ENCODE peak calls at places on chromosomes 7 and 10, in nine cellular contexts. L, R, M, P, C, Y, I, W and B are unnamed samples.

GRCh38 chr10:97911217-97911616 is 61.6 kb downstream of the GOLGA7B start:
- DNase-seq in L (peak), I (no peak), R (no peak), W (no peak), C (no peak), M (no peak), P (no peak), Y (no peak), B (no peak)

GRCh38 chr7:53218730-53219504 is 183.5 kb downstream of the POM121L12 start:
- DNase-seq in I (no peak), M (no peak), R (no peak), Y (no peak), P (no peak), W (no peak), L (no peak), C (no peak), B (no peak)

GRCh38 chr10:110252148-110252547 is 44.7 kb downstream of the MXI1 start:
- DNase-seq in P (no peak), L (no peak), Y (no peak), C (no peak), M (no peak), W (no peak), R (no peak), I (no peak), B (no peak)

GRCh38 chr10:5293691-5294550 is 70.8 kb upstream of the UCN3 start:
- DNase-seq in P (peak), C (peak), L (peak), R (no peak), I (peak), M (peak), W (peak), Y (peak), B (no peak)

GRCh38 chr7:137954614-137955013 is 47.3 kb downstream of the CREB3L2 start:
- DNase-seq in Y (no peak), P (peak), M (no peak), C (no peak), W (peak), I (no peak), R (no peak), L (no peak), B (no peak)

GRCh38 chr10:91582063-91582673 is 50.7 kb downstream of the PPP1R3C start:
- DNase-seq in M (no peak), P (no peak), C (no peak), I (no peak), Y (no peak), R (no peak), W (no peak), L (no peak), B (no peak)

GRCh38 chr10:29636178-29636577 is 1.4 kb upstream of the SVIL start:
- DNase-seq in R (peak), L (no peak), C (peak), W (peak), M (no peak), Y (no peak), P (peak), I (peak), B (no peak)

GRCh38 chr7:7672545-7673239 is 32.1 kb downstream of the UMAD1 start:
- DNase-seq in M (no peak), L (no peak), W (no peak), I (no peak), R (no peak), P (no peak), C (no peak), Y (no peak), B (no peak)

GRCh38 chr7:63925626-63926460 is 72.8 kb upstream of the ZNF722 start:
- DNase-seq in P (peak), C (peak), I (peak), L (peak), M (no peak), W (peak), Y (peak), R (no peak), B (peak)

GRCh38 chr10:35643151-35643975 is 1.3 kb upstream of the FZD8 start:
- DNase-seq in R (peak), P (peak), I (peak), L (peak), M (no peak), W (peak), Y (peak), C (peak), B (no peak)

GRCh38 chr10:126569513-126570447 is 100.7 kb downstream of the C10orf90 start:
- DNase-seq in Y (no peak), L (no peak), C (peak), I (peak), R (peak), M (no peak), W (peak), P (peak), B (peak)

GRCh38 chr10:114051714-114052113 is 8.0 kb downstream of the ADRB1 start:
- DNase-seq in M (no peak), W (no peak), C (no peak), I (no peak), P (no peak), Y (no peak), L (no peak), R (no peak), B (no peak)

GRCh38 chr10:119429771-119430170 is 112.7 kb downstream of the RGS10 start:
- DNase-seq in Y (no peak), M (no peak), R (no peak), P (no peak), I (no peak), C (no peak), L (no peak), W (no peak), B (no peak)

GRCh38 chr10:97479939-97480338 is 18.3 kb downstream of the MMS19 start:
- DNase-seq in R (no peak), P (no peak), I (no peak), Y (no peak), W (no peak), L (no peak), M (no peak), C (peak), B (no peak)

GRCh38 chr7:139526578-139527544 is 3.4 kb downstream of the CLEC2L start:
- DNase-seq in W (peak), I (peak), L (no peak), R (peak), P (peak), Y (no peak), C (peak), M (no peak), B (no peak)

GRCh38 chr7:69871213-69871885 is 273.1 kb downstream of the AUTS2 start:
- DNase-seq in P (peak), Y (no peak), I (peak), M (no peak), L (no peak), C (peak), R (peak), W (peak), B (peak)

DNA sequence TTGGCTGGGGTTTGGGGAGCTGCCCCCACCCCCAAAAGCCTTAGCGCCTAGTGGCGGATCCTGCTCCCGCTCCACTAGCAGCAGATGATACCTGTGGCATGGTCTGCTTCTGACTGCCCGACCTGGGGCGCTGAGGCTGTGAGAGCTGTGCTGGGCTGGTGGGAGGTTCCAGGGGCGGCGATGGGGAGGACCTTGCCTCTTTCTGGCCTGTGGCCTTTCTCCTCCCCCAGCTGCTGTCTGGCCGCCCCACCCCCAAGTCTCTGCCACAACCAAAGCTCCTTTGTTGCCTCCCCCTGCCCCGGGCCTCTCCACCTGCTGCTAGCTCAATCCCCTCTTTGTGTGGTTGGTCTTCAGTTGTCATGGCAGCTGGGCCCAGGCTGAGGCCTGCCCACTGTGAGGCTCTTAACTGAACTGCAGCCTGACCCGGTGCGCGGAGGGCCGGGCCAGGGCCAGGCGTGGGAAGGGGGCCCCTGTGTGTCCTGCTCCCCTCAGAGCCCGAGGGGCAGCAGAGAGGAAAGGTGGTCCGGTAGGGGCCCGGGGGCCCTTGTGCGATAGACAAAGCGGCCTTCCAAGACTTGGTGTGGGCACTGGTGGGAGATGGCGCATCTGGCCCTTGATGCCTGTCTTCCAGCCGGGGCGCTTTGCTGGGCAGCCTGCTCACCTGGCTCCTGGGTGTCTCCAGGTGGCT is 4.7 kb downstream of the ZNF775 start:
- DNase-seq in R (no peak), L (peak), W (no peak), C (no peak), Y (no peak), P (no peak), I (no peak), M (no peak), B (no peak)
- H3K4me3 ChIP-seq in R (no peak), L (no peak), W (no peak), C (no peak), Y (no peak), P (no peak), I (no peak), M (no peak), B (no peak)

DNA sequence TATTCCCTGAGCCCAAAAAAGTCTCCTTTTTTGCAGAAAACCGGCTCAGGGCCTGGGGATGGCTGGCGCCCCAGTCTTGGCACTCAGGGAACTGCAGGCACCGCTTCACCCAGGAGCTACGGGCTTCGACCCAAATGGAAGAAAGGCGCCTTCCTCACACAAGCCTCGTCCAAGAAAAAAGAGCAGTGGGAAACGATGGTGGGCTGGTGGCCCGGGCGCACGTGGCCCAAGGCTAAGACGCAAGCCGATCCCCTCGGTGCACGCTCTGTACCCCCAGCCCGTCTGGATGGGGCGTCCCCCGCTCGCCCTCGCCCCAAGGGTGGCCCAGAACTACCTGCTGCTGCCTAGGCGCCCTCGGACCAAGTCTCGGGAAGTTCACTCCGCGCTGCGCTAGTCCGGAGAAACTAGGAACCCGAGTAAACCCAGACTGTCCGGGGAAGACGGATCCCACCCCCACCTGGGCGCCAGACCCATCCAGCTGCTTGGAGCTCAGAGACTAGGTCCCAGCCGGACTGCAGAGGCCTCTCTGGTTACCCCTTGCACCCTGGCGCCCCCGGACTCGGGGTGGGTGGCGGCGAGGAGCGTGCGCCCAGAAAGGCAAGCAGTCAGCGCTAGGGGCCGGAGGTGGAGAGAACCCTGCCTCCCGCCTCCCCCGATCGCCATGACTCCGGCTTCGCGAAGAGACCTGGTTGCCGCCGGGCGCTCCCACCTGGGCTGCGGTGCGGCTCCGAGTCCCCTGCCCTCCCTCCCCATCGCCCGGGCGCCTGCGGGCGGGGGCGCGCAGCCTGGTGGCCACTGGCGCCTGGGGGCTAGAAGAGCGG is 76.4 kb downstream of the CALN1 start:
- DNase-seq in L (no peak), C (no peak), Y (no peak), M (no peak), P (no peak), R (no peak), I (no peak), W (no peak), B (no peak)
- TF ChIP-seq CTCF in L (no peak), C (no peak), Y (no peak), M (no peak), P (no peak), R (no peak), I (no peak), W (no peak), B (no peak)

GRCh38 chr10:120941468-120941867 is 90.3 kb downstream of the WDR11 start:
- DNase-seq in W (no peak), P (no peak), L (no peak), Y (no peak), I (no peak), C (no peak), R (no peak), M (no peak), B (no peak)

GRCh38 chr10:120943542-120943941 is 92.4 kb downstream of the WDR11 start:
- DNase-seq in M (no peak), C (no peak), R (no peak), I (no peak), W (no peak), P (no peak), L (no peak), Y (no peak), B (no peak)

GRCh38 chr10:120940299-120940900 is 89.2 kb downstream of the WDR11 start:
- DNase-seq in W (no peak), I (no peak), C (peak), P (no peak), M (no peak), Y (no peak), R (no peak), L (no peak), B (no peak)

GRCh38 chr10:120942806-120943413 is 91.7 kb downstream of the WDR11 start:
- DNase-seq in Y (peak), R (peak), C (peak), W (peak), M (peak), L (peak), P (peak), I (peak), B (peak)

DNA sequence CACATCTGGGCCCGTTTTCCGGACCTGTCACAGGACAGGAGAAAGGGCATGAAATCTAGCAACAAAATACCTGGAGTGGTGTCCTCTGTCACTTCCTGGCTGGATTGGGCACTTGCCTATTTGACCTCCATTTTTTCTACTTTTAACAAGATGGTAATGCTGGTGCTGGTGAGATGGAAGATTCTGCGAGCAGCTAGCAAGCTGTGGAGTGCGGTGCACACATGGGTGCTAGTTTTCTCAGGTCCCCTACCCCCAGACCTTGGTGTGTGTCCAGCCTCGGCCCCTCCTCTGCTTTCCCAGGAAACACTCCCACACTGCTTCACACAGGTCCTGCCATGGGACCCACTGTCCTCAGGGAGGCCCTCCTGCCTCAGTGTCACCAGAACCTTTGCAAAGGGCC is 87.7 kb downstream of the WDR11 start:
- DNase-seq in I (no peak), P (no peak), C (no peak), Y (no peak), R (no peak), L (no peak), W (no peak), M (no peak), B (no peak)
- H3K4me3 ChIP-seq in I (no peak), P (no peak), C (no peak), Y (no peak), R (no peak), L (no peak), W (no peak), M (no peak), B (no peak)

GRCh38 chr10:48416584-48417232 is 110.2 kb downstream of the MAPK8 start:
- DNase-seq in C (peak), I (no peak), Y (no peak), R (peak), W (peak), L (no peak), P (no peak), M (no peak), B (no peak)
- TF ChIP-seq CTCF in C (peak), I (peak), Y (no peak), R (no peak), W (no peak), L (no peak), P (no peak), M (no peak), B (peak)

GRCh38 chr10:63515002-63515763 is 6.0 kb upstream of the REEP3 start:
- DNase-seq in M (no peak), W (peak), I (peak), R (peak), C (peak), P (peak), Y (no peak), L (no peak), B (no peak)
- H3K4me3 ChIP-seq in M (no peak), W (peak), I (peak), R (peak), C (no peak), P (no peak), Y (no peak), L (no peak), B (no peak)

GRCh38 chr7:48899932-48900331 is 24.4 kb upstream of the CDC14C start:
- DNase-seq in Y (no peak), P (no peak), C (peak), L (no peak), W (peak), I (no peak), M (no peak), R (peak), B (no peak)

GRCh38 chr7:48894574-48894973 is 29.8 kb upstream of the CDC14C start:
- DNase-seq in R (no peak), I (no peak), P (no peak), W (no peak), Y (no peak), C (no peak), L (no peak), M (no peak), B (no peak)
- TF ChIP-seq CTCF in R (no peak), I (no peak), P (no peak), W (no peak), Y (no peak), C (no peak), L (no peak), M (no peak), B (no peak)

GRCh38 chr7:15476101-15476918 is 85.5 kb downstream of the AGMO start:
- DNase-seq in P (no peak), Y (no peak), C (no peak), W (no peak), I (peak), M (no peak), R (no peak), L (no peak), B (no peak)

GRCh38 chr7:15481127-15481526 is 80.7 kb downstream of the AGMO start:
- DNase-seq in I (no peak), M (no peak), C (no peak), L (no peak), Y (no peak), W (no peak), P (peak), R (no peak), B (no peak)

GRCh38 chr7:15478401-15478800 is 83.4 kb downstream of the AGMO start:
- DNase-seq in P (no peak), L (no peak), M (no peak), I (no peak), W (no peak), R (no peak), C (no peak), Y (no peak), B (no peak)
- H3K4me3 ChIP-seq in P (no peak), L (no peak), M (no peak), I (no peak), W (no peak), R (no peak), C (no peak), Y (no peak), B (no peak)

GRCh38 chr10:15426558-15426957 is 55.5 kb upstream of the FAM171A1 start:
- DNase-seq in R (no peak), Y (no peak), I (no peak), L (no peak), W (no peak), P (no peak), M (no peak), C (no peak), B (no peak)

GRCh38 chr10:15426115-15426514 is 55.0 kb upstream of the FAM171A1 start:
- DNase-seq in W (no peak), M (no peak), C (no peak), P (no peak), L (no peak), Y (no peak), R (no peak), I (no peak), B (no peak)

GRCh38 chr10:15430969-15431791 is 60.1 kb upstream of the FAM171A1 start:
- DNase-seq in W (no peak), M (no peak), Y (no peak), L (no peak), R (no peak), P (no peak), C (no peak), I (no peak), B (no peak)

DNA sequence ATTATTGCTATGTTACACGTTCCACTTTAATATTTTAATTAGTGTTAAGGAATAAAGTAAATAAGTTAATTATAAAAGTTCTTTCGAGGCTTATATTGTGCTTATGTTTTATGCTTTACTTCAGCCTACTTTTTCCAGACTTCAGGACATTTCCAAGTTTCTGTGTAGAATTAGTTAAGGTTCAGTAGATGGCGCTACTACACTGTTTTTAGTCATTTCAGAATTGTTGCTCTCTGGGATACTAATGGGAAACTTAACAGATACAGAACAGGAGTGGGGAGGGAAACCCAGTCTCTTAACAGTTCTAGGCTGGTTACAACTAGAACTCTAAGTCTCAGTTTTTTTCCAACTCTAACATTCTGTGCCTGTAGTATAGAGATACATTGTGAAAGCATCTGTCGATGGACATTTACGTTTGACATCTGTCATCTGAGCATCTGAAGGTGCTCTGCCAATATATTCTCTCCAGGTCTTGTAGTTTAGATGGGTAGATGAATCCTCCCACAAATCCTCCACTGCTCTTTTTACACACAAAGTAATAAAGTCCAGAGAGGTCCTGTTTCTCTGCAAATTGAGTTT is 56.8 kb upstream of the FAM171A1 start:
- DNase-seq in W (peak), I (peak), L (no peak), P (peak), M (peak), Y (no peak), C (peak), R (peak), B (no peak)
- TF ChIP-seq CTCF in W (peak), I (peak), L (peak), P (peak), M (peak), Y (no peak), C (peak), R (peak), B (peak)

GRCh38 chr10:66242885-66243284 is 683.0 kb upstream of the LRRTM3 start:
- DNase-seq in R (no peak), P (no peak), M (no peak), C (no peak), L (no peak), Y (no peak), I (no peak), W (no peak), B (no peak)
- H3K4me3 ChIP-seq in R (no peak), P (no peak), M (no peak), C (no peak), L (no peak), Y (no peak), I (no peak), W (no peak), B (no peak)

GRCh38 chr10:70909326-70909935 is 21.1 kb upstream of the PCBD1 start:
- DNase-seq in L (peak), C (no peak), Y (peak), M (no peak), I (no peak), W (no peak), R (no peak), P (no peak), B (no peak)
- TF ChIP-seq CTCF in L (no peak), C (no peak), Y (no peak), M (no peak), I (no peak), W (no peak), R (no peak), P (no peak), B (no peak)